ENCODE peak calls at places on chromosomes 16 and 17, in five cellular contexts. One of them, this sample, is unnamed.

GRCh38 chr17:78105551-78105950 is 23.0 kb downstream of the TMC6 start:
- DNase-seq in fibroblast of the aortic adventitia: no peak
- DNase-seq in MM.1S: no peak
- DNase-seq in left ventricle myocardium inferior: no peak
- DNase-seq in body of pancreas: no peak
- DNase-seq in this sample: no peak

GRCh38 chr17:69936996-69937395 is 138.0 kb upstream of the KCNJ16 start:
- DNase-seq in left ventricle myocardium inferior: no peak
- DNase-seq in MM.1S: no peak
- DNase-seq in fibroblast of the aortic adventitia: no peak
- DNase-seq in body of pancreas: no peak
- DNase-seq in this sample: no peak

GRCh38 chr17:73156166-73156840 is 8.5 kb upstream of the SSTR2 start:
- DNase-seq in body of pancreas: peak
- DNase-seq in fibroblast of the aortic adventitia: peak
- DNase-seq in left ventricle myocardium inferior: peak
- DNase-seq in MM.1S: peak
- DNase-seq in this sample: peak

GRCh38 chr17:34781571-34782108 is 179.6 kb downstream of the CCT6B start:
- DNase-seq in fibroblast of the aortic adventitia: no peak
- DNase-seq in MM.1S: no peak
- DNase-seq in left ventricle myocardium inferior: no peak
- DNase-seq in body of pancreas: no peak
- DNase-seq in this sample: no peak

GRCh38 chr17:5592382-5592781 is 8.1 kb upstream of the NLRP1 start:
- DNase-seq in left ventricle myocardium inferior: no peak
- DNase-seq in fibroblast of the aortic adventitia: peak
- DNase-seq in MM.1S: peak
- DNase-seq in body of pancreas: no peak
- DNase-seq in this sample: peak

GRCh38 chr17:43791589-43791988 is 11.4 kb downstream of the CFAP97D1 start:
- DNase-seq in left ventricle myocardium inferior: no peak
- DNase-seq in body of pancreas: no peak
- DNase-seq in fibroblast of the aortic adventitia: peak
- DNase-seq in MM.1S: no peak
- DNase-seq in this sample: peak

GRCh38 chr16:85969591-85969990 is 70.6 kb downstream of the IRF8 start:
- DNase-seq in fibroblast of the aortic adventitia: peak
- DNase-seq in MM.1S: no peak
- DNase-seq in left ventricle myocardium inferior: no peak
- DNase-seq in body of pancreas: no peak
- DNase-seq in this sample: peak

GRCh38 chr17:17839792-17840707 is 3.3 kb upstream of the SREBF1 start:
- DNase-seq in body of pancreas: peak
- DNase-seq in fibroblast of the aortic adventitia: peak
- DNase-seq in left ventricle myocardium inferior: peak
- DNase-seq in MM.1S: peak
- DNase-seq in this sample: peak

GRCh38 chr16:69720822-69721430 is 5.4 kb downstream of the NQO1 start:
- DNase-seq in left ventricle myocardium inferior: no peak
- DNase-seq in MM.1S: no peak
- DNase-seq in fibroblast of the aortic adventitia: no peak
- DNase-seq in body of pancreas: no peak
- DNase-seq in this sample: no peak

GRCh38 chr16:85935957-85936760 is 37.2 kb downstream of the IRF8 start:
- DNase-seq in fibroblast of the aortic adventitia: no peak
- DNase-seq in MM.1S: peak
- DNase-seq in left ventricle myocardium inferior: no peak
- DNase-seq in body of pancreas: no peak
- DNase-seq in this sample: peak

GRCh38 chr17:76869209-76869877 is 1.1 kb downstream of the MGAT5B start:
- DNase-seq in body of pancreas: no peak
- DNase-seq in left ventricle myocardium inferior: no peak
- DNase-seq in fibroblast of the aortic adventitia: no peak
- DNase-seq in MM.1S: no peak
- DNase-seq in this sample: no peak

GRCh38 chr17:73765824-73766563 is 121.7 kb upstream of the SDK2 start:
- DNase-seq in MM.1S: no peak
- DNase-seq in body of pancreas: no peak
- DNase-seq in fibroblast of the aortic adventitia: no peak
- DNase-seq in left ventricle myocardium inferior: peak
- DNase-seq in this sample: no peak

GRCh38 chr17:31579265-31579664 is 187.8 kb downstream of the RAB11FIP4 start:
- DNase-seq in left ventricle myocardium inferior: no peak
- DNase-seq in body of pancreas: no peak
- DNase-seq in MM.1S: no peak
- DNase-seq in fibroblast of the aortic adventitia: no peak
- DNase-seq in this sample: no peak

GRCh38 chr17:12485361-12485911 is 180.3 kb upstream of the MYOCD start:
- DNase-seq in left ventricle myocardium inferior: no peak
- DNase-seq in body of pancreas: no peak
- DNase-seq in fibroblast of the aortic adventitia: no peak
- DNase-seq in MM.1S: no peak
- DNase-seq in this sample: no peak

GRCh38 chr17:44113382-44113781 is 10.1 kb downstream of the HDAC5 start:
- DNase-seq in body of pancreas: no peak
- DNase-seq in fibroblast of the aortic adventitia: no peak
- DNase-seq in MM.1S: no peak
- DNase-seq in left ventricle myocardium inferior: no peak
- DNase-seq in this sample: no peak

GRCh38 chr17:67245694-67246397 is 850 bp upstream of the HELZ start:
- DNase-seq in body of pancreas: peak
- DNase-seq in MM.1S: no peak
- DNase-seq in fibroblast of the aortic adventitia: no peak
- DNase-seq in left ventricle myocardium inferior: peak
- DNase-seq in this sample: peak

GRCh38 chr16:84528317-84528716 is 23.9 kb upstream of the MEAK7 start:
- DNase-seq in MM.1S: no peak
- DNase-seq in fibroblast of the aortic adventitia: no peak
- DNase-seq in left ventricle myocardium inferior: no peak
- DNase-seq in body of pancreas: no peak
- DNase-seq in this sample: peak

GRCh38 chr16:84511180-84511800 is 6.8 kb upstream of the MEAK7 start:
- DNase-seq in left ventricle myocardium inferior: peak
- DNase-seq in fibroblast of the aortic adventitia: peak
- DNase-seq in MM.1S: peak
- DNase-seq in body of pancreas: peak
- DNase-seq in this sample: peak

GRCh38 chr16:20598832-20599469 is 22.8 kb upstream of the ACSM2B start:
- DNase-seq in left ventricle myocardium inferior: no peak
- DNase-seq in MM.1S: no peak
- DNase-seq in body of pancreas: peak
- DNase-seq in fibroblast of the aortic adventitia: no peak
- DNase-seq in this sample: no peak

GRCh38 chr16:9495824-9496223 is 404.4 kb downstream of the HAPSTR1 start:
- DNase-seq in body of pancreas: no peak
- DNase-seq in left ventricle myocardium inferior: no peak
- DNase-seq in MM.1S: no peak
- DNase-seq in fibroblast of the aortic adventitia: no peak
- DNase-seq in this sample: no peak

GRCh38 chr17:20981046-20981920 is 61.5 kb downstream of the USP22 start:
- DNase-seq in fibroblast of the aortic adventitia: no peak
- DNase-seq in body of pancreas: no peak
- DNase-seq in MM.1S: no peak
- DNase-seq in left ventricle myocardium inferior: no peak
- DNase-seq in this sample: no peak

DNA sequence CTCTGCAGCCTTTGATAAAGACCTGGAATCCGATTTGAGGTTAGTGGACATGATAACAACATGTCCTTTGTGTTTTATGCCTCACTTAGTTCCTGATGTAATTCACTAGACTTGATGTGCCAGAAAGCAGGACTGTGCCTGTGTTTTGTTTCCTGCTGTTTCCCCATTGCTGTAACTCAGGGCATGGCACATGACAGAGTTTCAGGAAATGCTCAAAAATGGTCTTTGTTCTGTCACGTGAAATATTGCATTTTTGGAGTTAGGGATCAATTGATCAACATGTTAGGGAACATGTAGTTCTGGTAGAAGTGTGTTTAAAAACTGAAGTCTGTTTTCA is 32.8 kb downstream of the DHX38 start:
- DNase-seq in MM.1S: no peak
- DNase-seq in body of pancreas: no peak
- DNase-seq in left ventricle myocardium inferior: no peak
- DNase-seq in fibroblast of the aortic adventitia: no peak
- DNase-seq in this sample: no peak
- TF ChIP-seq CTCF in MM.1S: no peak
- TF ChIP-seq CTCF in body of pancreas: no peak
- TF ChIP-seq CTCF in left ventricle myocardium inferior: no peak
- TF ChIP-seq CTCF in fibroblast of the aortic adventitia: no peak
- TF ChIP-seq CTCF in this sample: no peak

GRCh38 chr17:59825533-59826316 is 67.0 kb downstream of the TUBD1 start:
- DNase-seq in fibroblast of the aortic adventitia: peak
- DNase-seq in body of pancreas: no peak
- DNase-seq in left ventricle myocardium inferior: no peak
- DNase-seq in MM.1S: no peak
- DNase-seq in this sample: peak

GRCh38 chr17:59829217-59830006 is 63.3 kb downstream of the TUBD1 start:
- DNase-seq in fibroblast of the aortic adventitia: peak
- DNase-seq in MM.1S: peak
- DNase-seq in left ventricle myocardium inferior: no peak
- DNase-seq in body of pancreas: no peak
- DNase-seq in this sample: peak

GRCh38 chr17:59828478-59828760 is 64.3 kb downstream of the TUBD1 start:
- DNase-seq in fibroblast of the aortic adventitia: no peak
- DNase-seq in body of pancreas: no peak
- DNase-seq in left ventricle myocardium inferior: no peak
- DNase-seq in MM.1S: no peak
- DNase-seq in this sample: no peak

GRCh38 chr17:59826741-59827453 is 65.8 kb downstream of the TUBD1 start:
- DNase-seq in left ventricle myocardium inferior: no peak
- DNase-seq in fibroblast of the aortic adventitia: no peak
- DNase-seq in body of pancreas: no peak
- DNase-seq in MM.1S: peak
- DNase-seq in this sample: peak

GRCh38 chr17:59827721-59828477 is 64.8 kb downstream of the TUBD1 start:
- DNase-seq in MM.1S: no peak
- DNase-seq in body of pancreas: no peak
- DNase-seq in left ventricle myocardium inferior: no peak
- DNase-seq in fibroblast of the aortic adventitia: no peak
- DNase-seq in this sample: peak
- H3K4me3 ChIP-seq in MM.1S: no peak
- H3K4me3 ChIP-seq in body of pancreas: no peak
- H3K4me3 ChIP-seq in left ventricle myocardium inferior: no peak
- H3K4me3 ChIP-seq in fibroblast of the aortic adventitia: no peak
- H3K4me3 ChIP-seq in this sample: peak

DNA sequence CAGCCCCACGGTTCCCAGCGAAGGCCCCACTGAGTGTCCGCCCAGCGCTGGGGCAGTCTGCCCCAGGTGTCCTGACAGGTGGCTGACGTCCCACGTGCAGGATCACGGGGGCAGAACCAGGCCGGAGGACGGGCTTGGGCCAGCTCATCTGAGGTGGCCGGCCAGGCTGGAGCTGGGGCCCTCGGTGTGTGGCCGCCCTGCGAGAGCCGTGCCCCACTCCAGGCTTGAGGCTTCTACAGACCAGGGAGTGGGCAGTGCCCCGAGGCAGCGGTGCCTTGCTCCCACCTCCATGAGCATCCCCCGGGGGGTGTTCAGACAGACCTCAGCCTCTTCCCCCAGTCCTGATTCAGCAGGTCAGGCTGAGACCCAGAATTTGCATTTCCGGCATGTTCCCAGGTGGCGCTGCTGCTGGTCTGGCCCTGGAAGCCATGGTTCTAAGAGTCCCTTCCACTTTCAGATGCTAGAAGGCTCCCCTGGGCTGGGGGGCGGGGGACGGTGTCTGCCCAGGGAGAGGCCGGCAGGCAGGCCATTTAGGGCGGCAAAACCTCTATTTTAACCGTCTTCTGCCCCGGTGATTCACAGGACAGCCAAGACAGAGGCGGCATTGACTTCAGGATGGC is 35.4 kb upstream of the PABPN1L start:
- DNase-seq in body of pancreas: no peak
- DNase-seq in left ventricle myocardium inferior: no peak
- DNase-seq in MM.1S: no peak
- DNase-seq in fibroblast of the aortic adventitia: no peak
- DNase-seq in this sample: no peak
- TF ChIP-seq CTCF in body of pancreas: no peak
- TF ChIP-seq CTCF in left ventricle myocardium inferior: no peak
- TF ChIP-seq CTCF in MM.1S: no peak
- TF ChIP-seq CTCF in fibroblast of the aortic adventitia: no peak
- TF ChIP-seq CTCF in this sample: no peak

DNA sequence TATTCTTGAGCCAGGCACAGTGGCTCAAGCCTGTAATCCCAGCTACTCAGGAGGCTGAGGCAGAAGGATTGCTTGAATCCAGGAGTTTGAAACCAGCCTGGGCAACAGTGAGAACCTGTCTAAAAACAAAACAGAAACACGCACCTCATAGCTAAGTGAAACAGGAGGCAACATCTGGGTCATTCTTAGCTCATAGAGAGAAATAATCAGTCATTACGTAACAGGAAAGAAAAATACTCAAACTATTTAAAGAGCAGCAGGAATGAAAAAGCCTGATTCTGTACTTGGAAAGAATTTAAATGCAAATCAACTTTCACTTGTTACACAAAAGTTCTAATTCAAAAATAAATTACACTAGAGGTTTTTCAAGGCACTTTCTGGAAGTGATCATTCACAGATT is 17.2 kb downstream of the CHCT1 start:
- DNase-seq in MM.1S: peak
- DNase-seq in fibroblast of the aortic adventitia: peak
- DNase-seq in body of pancreas: no peak
- DNase-seq in left ventricle myocardium inferior: no peak
- DNase-seq in this sample: peak
- H3K4me3 ChIP-seq in MM.1S: no peak
- H3K4me3 ChIP-seq in fibroblast of the aortic adventitia: no peak
- H3K4me3 ChIP-seq in body of pancreas: no peak
- H3K4me3 ChIP-seq in left ventricle myocardium inferior: no peak
- H3K4me3 ChIP-seq in this sample: no peak

This sample was measured in GM12865.